ENCODE peak calls at places on chromosomes 5 and 9, in eight cellular contexts. B is SK-N-SH, G is A549, A is upper lobe of left lung, N is esophagus muscularis mucosa, I is sigmoid colon, M is suprapubic skin, L is stomach. H is an unnamed sample. For H3K9me3, the result is how much of the 10 kb centered on the place peaks cover.

GRCh38 chr9:123165813-123166212 is 102.6 kb downstream of the STRBP start:
- DNase-seq in M (no peak), I (no peak), A (no peak), G (no peak), N (no peak), B (no peak), L (no peak), H (no peak)

GRCh38 chr9:2087500-2088313 is 72.6 kb downstream of the SMARCA2 start:
- DNase-seq in I (no peak), A (no peak), B (peak), M (no peak), G (peak), N (no peak), L (no peak), H (no peak)

GRCh38 chr5:168946363-168946762 is 354.6 kb downstream of the SLIT3 start:
- DNase-seq in I (no peak), B (peak), L (no peak), G (no peak), N (no peak), M (no peak), A (no peak), H (no peak)

GRCh38 chr9:113131689-113132151 is 19.1 kb upstream of the SLC31A2 start:
- DNase-seq in A (no peak), L (peak), G (no peak), M (no peak), B (no peak), N (no peak), I (no peak), H (no peak)

GRCh38 chr5:125549322-125549871 is 803.0 kb upstream of the ZNF608 start:
- DNase-seq in M (no peak), L (no peak), G (no peak), B (peak), A (no peak), I (no peak), N (no peak), H (no peak)

GRCh38 chr5:150522504-150523464 is 14.9 kb downstream of the NDST1 start:
- DNase-seq in L (no peak), I (no peak), B (no peak), M (no peak), G (no peak), A (no peak), N (no peak), H (peak)

GRCh38 chr9:124773473-124774130 is 2.5 kb upstream of the NR6A1 start:
- DNase-seq in N (no peak), G (no peak), L (no peak), B (no peak), M (no peak), I (no peak), A (no peak), H (no peak)

GRCh38 chr5:119367502-119368237 is 11.9 kb downstream of the TNFAIP8 start:
- DNase-seq in I (no peak), B (no peak), L (no peak), G (no peak), A (no peak), N (no peak), M (no peak), H (no peak)

GRCh38 chr5:16508730-16509531 is 43.3 kb upstream of the ZNF622 start:
- DNase-seq in A (peak), N (no peak), B (no peak), L (peak), G (no peak), I (no peak), M (no peak), H (peak)

GRCh38 chr9:117907420-117907819 is 203.2 kb downstream of the TLR4 start:
- DNase-seq in B (peak), L (no peak), N (no peak), G (no peak), M (no peak), A (no peak), I (no peak), H (no peak)

GRCh38 chr9:135850737-135851136 is 56.6 kb downstream of the CAMSAP1 start:
- DNase-seq in A (no peak), M (no peak), B (no peak), G (no peak), L (no peak), I (no peak), N (no peak), H (no peak)

GRCh38 chr9:110452227-110452801 is 114.7 kb upstream of the TXNDC8 start:
- DNase-seq in I (no peak), L (no peak), G (no peak), M (no peak), B (no peak), A (no peak), N (no peak), H (no peak)

GRCh38 chr9:107907261-107907660 is 417.7 kb upstream of the KLF4 start:
- DNase-seq in M (no peak), G (no peak), L (no peak), N (no peak), I (no peak), B (no peak), A (no peak), H (no peak)

GRCh38 chr5:30981576-30981975 is 211.9 kb upstream of the CDH6 start:
- DNase-seq in I (no peak), N (no peak), M (no peak), B (no peak), G (no peak), A (no peak), L (no peak), H (no peak)

DNA sequence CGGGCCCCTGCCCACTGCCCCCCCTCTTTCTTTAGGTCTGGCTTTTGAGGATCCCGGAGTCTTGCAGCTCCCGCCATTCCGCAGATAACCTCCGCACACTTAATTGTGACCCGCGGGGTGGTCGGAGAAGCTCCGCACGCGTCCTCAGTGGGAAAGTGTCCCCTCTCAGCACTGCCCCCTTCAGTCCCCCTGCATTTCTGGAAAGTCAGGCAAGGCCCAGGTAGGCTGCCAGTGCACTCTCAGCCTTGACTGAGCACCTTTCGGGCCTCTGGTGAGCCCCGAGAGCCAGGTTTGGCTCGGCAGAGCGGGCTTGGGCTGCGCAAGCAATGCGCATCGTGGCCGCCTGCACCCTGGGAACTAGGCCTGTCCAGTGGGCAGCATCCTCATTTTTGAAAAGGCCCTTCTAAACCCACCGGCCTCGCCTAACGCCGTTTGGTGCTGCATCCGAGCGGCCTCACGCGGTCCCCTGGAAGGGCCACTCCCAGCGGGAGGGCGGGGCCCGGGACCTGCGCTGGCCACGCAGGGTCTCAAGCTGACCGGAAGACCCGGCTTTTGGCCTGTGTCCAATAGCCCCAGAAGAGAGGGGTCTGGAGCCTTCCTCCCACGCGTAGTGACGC is 6.7 kb upstream of the DMRT3 start:
- DNase-seq in G (no peak), N (peak), M (no peak), B (no peak), L (no peak), A (peak), I (no peak), H (no peak)
- H3K9me3 ChIP-seq in G (under half), N (under half), M (under half), B (under half), L (under half), A (under half), I (under half), H (under half)

GRCh38 chr5:92676120-92676838 is 904.7 kb downstream of the NR2F1-AS1 start:
- DNase-seq in B (no peak), A (no peak), L (no peak), N (no peak), I (no peak), G (no peak), M (no peak), H (no peak)

GRCh38 chr5:92674322-92674721 is 906.7 kb downstream of the NR2F1-AS1 start:
- DNase-seq in M (no peak), N (no peak), A (no peak), B (no peak), L (no peak), I (no peak), G (no peak), H (no peak)

GRCh38 chr5:92676839-92677197 is 904.2 kb downstream of the NR2F1-AS1 start:
- DNase-seq in I (no peak), M (no peak), A (no peak), B (no peak), N (no peak), L (no peak), G (no peak), H (no peak)

GRCh38 chr5:92678576-92679105 is 902.4 kb downstream of the NR2F1-AS1 start:
- DNase-seq in L (no peak), I (no peak), B (peak), N (no peak), G (no peak), M (no peak), A (no peak), H (no peak)
- TF ChIP-seq EP300 in L (no peak), I (no peak), B (no peak), N (no peak), G (no peak), M (no peak), A (no peak), H (no peak)

GRCh38 chr5:44795496-44795895 is 13.3 kb upstream of the MRPS30 start:
- DNase-seq in B (no peak), I (no peak), G (no peak), N (no peak), L (no peak), A (no peak), M (no peak), H (no peak)
- H3K9me3 ChIP-seq in B (under half), I (under half), G (under half), N (under half), L (under half), A (under half), M (under half), H (under half)

GRCh38 chr5:115170924-115171510 is 1.3 kb upstream of the TRIM36 start:
- DNase-seq in L (no peak), M (no peak), I (no peak), G (no peak), N (no peak), B (no peak), A (no peak), H (no peak)

GRCh38 chr5:115169392-115170127 is at the start of gene TRIM36:
- DNase-seq in A (peak), B (peak), I (peak), G (peak), N (peak), M (peak), L (peak), H (peak)

GRCh38 chr5:115166744-115167393 is 2.8 kb downstream of the TRIM36 start:
- DNase-seq in N (no peak), G (no peak), B (no peak), M (no peak), L (no peak), I (no peak), A (peak), H (no peak)

GRCh38 chr5:115168829-115169391 is 798 bp downstream of the TRIM36 start:
- DNase-seq in A (peak), B (peak), N (no peak), I (no peak), G (no peak), L (no peak), M (no peak), H (peak)

GRCh38 chr5:115170128-115170923 is 618 bp upstream of the TRIM36 start:
- DNase-seq in G (peak), A (peak), L (no peak), B (peak), N (no peak), M (no peak), I (no peak), H (no peak)
- TF ChIP-seq EP300 in G (no peak), A (no peak), L (no peak), B (no peak), N (no peak), M (no peak), I (no peak), H (no peak)

GRCh38 chr5:166338801-166339200 is 1952.6 kb upstream of the WWC1 start:
- DNase-seq in M (no peak), A (no peak), N (no peak), G (no peak), L (no peak), B (no peak), I (no peak), H (no peak)
- H3K9me3 ChIP-seq in M (under half), A (under half), N (under half), G (under half), L (under half), B (under half), I (under half), H (under half)

DNA sequence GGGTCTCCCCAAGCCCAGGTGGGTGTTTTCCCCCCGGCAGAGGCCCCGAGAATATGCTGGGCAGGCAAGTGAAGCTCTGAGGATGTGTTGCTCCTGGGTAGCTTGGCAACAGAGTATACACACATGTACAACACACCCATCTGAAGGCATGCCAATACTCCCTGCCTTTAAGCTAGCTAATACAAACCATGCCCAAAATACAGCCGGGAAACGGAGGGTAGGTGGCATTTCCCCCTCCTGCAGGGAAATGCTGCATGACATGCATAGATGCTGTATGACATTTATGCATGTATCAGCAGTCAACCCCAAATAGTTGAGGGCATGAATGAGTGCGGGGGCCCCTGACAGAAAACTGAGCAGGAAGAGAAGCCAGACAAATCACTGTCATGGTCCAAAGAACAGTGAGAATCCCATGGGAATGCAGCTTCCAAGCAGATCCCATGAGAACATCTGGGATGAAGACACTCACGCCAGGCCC is 614.1 kb downstream of the EBF1 start:
- DNase-seq in N (peak), G (no peak), A (no peak), I (peak), B (no peak), L (no peak), M (peak), H (no peak)
- TF ChIP-seq EP300 in N (no peak), G (no peak), A (no peak), I (no peak), B (no peak), L (no peak), M (no peak), H (no peak)

DNA sequence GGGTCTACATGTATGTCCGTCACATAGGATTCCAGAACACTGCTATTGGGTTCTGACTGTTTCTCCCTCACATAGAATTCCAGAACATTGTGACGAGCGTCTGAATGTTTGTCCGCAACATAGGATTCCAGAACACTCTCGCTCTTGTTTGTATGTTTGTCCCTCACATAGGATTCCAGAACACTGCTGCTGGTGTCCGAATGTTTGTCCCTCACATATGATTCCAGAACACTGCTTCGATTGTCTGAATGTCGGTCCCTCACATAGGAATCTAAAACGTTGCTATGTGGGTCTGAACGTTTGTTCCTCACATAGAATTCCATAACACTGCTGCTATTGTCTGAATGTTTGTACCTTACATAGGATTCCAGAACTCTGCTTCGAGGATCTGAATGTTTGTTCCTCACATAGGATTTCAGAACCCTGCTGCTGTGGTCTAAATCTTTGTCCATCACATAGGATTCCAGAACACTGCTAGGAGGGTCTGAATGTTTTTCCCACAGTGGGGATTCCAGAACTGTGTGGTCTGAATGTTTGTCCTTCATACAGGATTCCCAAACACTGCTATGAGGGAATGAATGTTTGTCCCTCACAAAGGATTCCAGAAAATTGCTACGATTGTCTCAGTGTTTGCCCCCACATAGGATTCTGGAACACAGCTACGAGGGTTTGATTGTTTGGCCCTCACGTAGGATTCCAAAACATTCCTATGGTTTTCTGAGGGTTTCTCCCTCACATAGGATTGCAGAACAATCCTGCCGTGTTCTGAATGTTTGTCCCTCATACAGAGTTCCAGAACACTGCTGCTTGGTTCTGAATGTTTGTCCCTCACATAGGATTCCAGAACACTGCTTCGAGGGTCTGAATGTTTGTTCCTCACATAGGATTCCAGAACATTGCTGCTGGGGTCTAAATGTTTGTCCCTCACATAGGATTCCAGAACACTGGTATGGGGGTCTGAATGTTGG is 220.5 kb downstream of the FOXD4L6 start:
- DNase-seq in L (no peak), A (no peak), B (no peak), M (no peak), G (no peak), I (no peak), N (peak), H (no peak)
- H3K9me3 ChIP-seq in L (half or more), A (half or more), B (under half), M (half or more), G (half or more), I (half or more), N (half or more), H (half or more)

GRCh38 chr5:9066349-9066748 is 479.5 kb downstream of the SEMA5A start:
- DNase-seq in A (no peak), B (no peak), L (no peak), G (no peak), N (peak), I (no peak), M (no peak), H (no peak)
- TF ChIP-seq EP300 in A (no peak), B (no peak), L (no peak), G (no peak), N (no peak), I (no peak), M (no peak), H (no peak)

GRCh38 chr5:153084476-153084875 is 406.0 kb upstream of the GRIA1 start:
- DNase-seq in N (no peak), L (no peak), A (no peak), M (no peak), B (no peak), G (no peak), I (no peak), H (no peak)
- H3K9me3 ChIP-seq in N (under half), L (under half), A (under half), M (under half), B (under half), G (under half), I (under half), H (under half)

GRCh38 chr9:114206221-114206760 is 51.0 kb downstream of the COL27A1 start:
- DNase-seq in M (no peak), A (no peak), L (no peak), N (no peak), B (no peak), G (no peak), I (no peak), H (no peak)
- TF ChIP-seq EP300 in M (no peak), A (no peak), L (no peak), N (no peak), B (no peak), G (no peak), I (no peak), H (no peak)

H was measured in transverse colon.